ENCODE peak calls at places on chromosomes 3 and 15, in six cellular contexts. One of them, this sample, is unnamed.

GRCh38 chr3:171230857-171231256 is 204.3 kb upstream of the SLC2A2 start:
- DNase-seq in G401: no peak
- DNase-seq in OCI-LY7: no peak
- DNase-seq in EL: no peak
- DNase-seq in NCI-H69: no peak
- DNase-seq in HEK293T: no peak
- DNase-seq in this sample: peak

GRCh38 chr3:187989458-187990153 is 164.4 kb upstream of the LPP start:
- DNase-seq in G401: no peak
- DNase-seq in OCI-LY7: no peak
- DNase-seq in EL: no peak
- DNase-seq in NCI-H69: peak
- DNase-seq in HEK293T: no peak
- DNase-seq in this sample: no peak

GRCh38 chr15:65089206-65089824 is 12.8 kb downstream of the KBTBD13 start:
- DNase-seq in G401: no peak
- DNase-seq in OCI-LY7: no peak
- DNase-seq in EL: no peak
- DNase-seq in NCI-H69: no peak
- DNase-seq in HEK293T: no peak
- DNase-seq in this sample: peak

GRCh38 chr3:132713977-132714727 is 8.1 kb downstream of the NPHP3 start:
- DNase-seq in G401: no peak
- DNase-seq in OCI-LY7: no peak
- DNase-seq in EL: no peak
- DNase-seq in NCI-H69: no peak
- DNase-seq in HEK293T: no peak
- DNase-seq in this sample: no peak

GRCh38 chr3:108713801-108714200 is 43.4 kb downstream of the RETNLB start:
- DNase-seq in G401: no peak
- DNase-seq in OCI-LY7: no peak
- DNase-seq in EL: no peak
- DNase-seq in NCI-H69: peak
- DNase-seq in HEK293T: no peak
- DNase-seq in this sample: no peak

GRCh38 chr15:44836094-44836493 is 99.8 kb downstream of the TRIM69 start:
- DNase-seq in G401: no peak
- DNase-seq in OCI-LY7: no peak
- DNase-seq in EL: peak
- DNase-seq in NCI-H69: no peak
- DNase-seq in HEK293T: no peak
- DNase-seq in this sample: peak

GRCh38 chr3:46915297-46915822 is 37.8 kb downstream of the PTH1R start:
- DNase-seq in G401: no peak
- DNase-seq in OCI-LY7: no peak
- DNase-seq in EL: no peak
- DNase-seq in NCI-H69: no peak
- DNase-seq in HEK293T: no peak
- DNase-seq in this sample: no peak

GRCh38 chr15:66751579-66751978 is 49.5 kb downstream of the SMAD6 start:
- DNase-seq in G401: no peak
- DNase-seq in OCI-LY7: peak
- DNase-seq in EL: no peak
- DNase-seq in NCI-H69: peak
- DNase-seq in HEK293T: no peak
- DNase-seq in this sample: no peak

GRCh38 chr3:130539005-130539404 is 22.0 kb downstream of the COL6A6 start:
- DNase-seq in G401: peak
- DNase-seq in OCI-LY7: peak
- DNase-seq in EL: peak
- DNase-seq in NCI-H69: peak
- DNase-seq in HEK293T: peak
- DNase-seq in this sample: peak

GRCh38 chr3:152280539-152280938 is 11.8 kb downstream of the MBNL1 start:
- DNase-seq in G401: no peak
- DNase-seq in OCI-LY7: no peak
- DNase-seq in EL: no peak
- DNase-seq in NCI-H69: no peak
- DNase-seq in HEK293T: no peak
- DNase-seq in this sample: no peak

GRCh38 chr3:191762323-191762960 is 301.5 kb downstream of the PYDC2 start:
- DNase-seq in G401: no peak
- DNase-seq in OCI-LY7: no peak
- DNase-seq in EL: peak
- DNase-seq in NCI-H69: peak
- DNase-seq in HEK293T: no peak
- DNase-seq in this sample: peak

GRCh38 chr3:25428003-25428861 is at the start of gene RARB:
- DNase-seq in G401: peak
- DNase-seq in OCI-LY7: no peak
- DNase-seq in EL: peak
- DNase-seq in NCI-H69: peak
- DNase-seq in HEK293T: peak
- DNase-seq in this sample: peak

GRCh38 chr3:119173325-119173724 is at the start of gene UPK1B:
- DNase-seq in G401: no peak
- DNase-seq in OCI-LY7: no peak
- DNase-seq in EL: no peak
- DNase-seq in NCI-H69: no peak
- DNase-seq in HEK293T: peak
- DNase-seq in this sample: peak

This sample was measured in amniotic epithelial cell.